ENCODE peak calls at places on chromosome 17, in nine cellular contexts. K, V, E, P, J, H, D, W and L are unnamed samples.

GRCh38 chr17:67212231-67212630 is 32.8 kb downstream of the HELZ start:
- DNase-seq in K (peak), V (no peak), E (no peak), P (no peak), J (no peak), H (no peak), D (no peak), W (no peak), L (no peak)

GRCh38 chr17:8430966-8431365 is 4.7 kb upstream of the NDEL1 start:
- DNase-seq in K (peak), V (peak), E (no peak), P (peak), J (no peak), H (no peak), D (peak), W (peak), L (peak)

GRCh38 chr17:12867726-12868125 is 78.4 kb downstream of the ARHGAP44 start:
- DNase-seq in K (no peak), V (no peak), E (no peak), P (no peak), J (no peak), H (no peak), D (no peak), W (no peak), L (no peak)

GRCh38 chr17:40014375-40014980 is 762 bp upstream of the CSF3 start:
- DNase-seq in K (peak), V (peak), E (peak), P (no peak), J (no peak), H (no peak), D (peak), W (no peak), L (no peak)

GRCh38 chr17:79272666-79273219 is 198.1 kb downstream of the ENGASE start:
- DNase-seq in K (peak), V (no peak), E (peak), P (no peak), J (peak), H (peak), D (no peak), W (no peak), L (no peak)

GRCh38 chr17:68832140-68832871 is 122.9 kb downstream of the ABCA8 start:
- DNase-seq in K (no peak), V (no peak), E (no peak), P (no peak), J (no peak), H (no peak), D (no peak), W (no peak), L (no peak)

GRCh38 chr17:55731586-55732250 is 9.1 kb upstream of the TMEM100 start:
- DNase-seq in K (peak), V (peak), E (peak), P (peak), J (no peak), H (no peak), D (peak), W (peak), L (peak)

GRCh38 chr17:81672504-81672903 is 6.0 kb downstream of the CCDC137 start:
- DNase-seq in K (no peak), V (no peak), E (no peak), P (no peak), J (no peak), H (no peak), D (no peak), W (no peak), L (no peak)

GRCh38 chr17:56887552-56888467 is 26.0 kb downstream of the TRIM25 start:
- DNase-seq in K (peak), V (no peak), E (no peak), P (no peak), J (peak), H (peak), D (no peak), W (no peak), L (no peak)

GRCh38 chr17:42413464-42414040 is 9.5 kb downstream of the CAVIN1 start:
- DNase-seq in K (no peak), V (no peak), E (no peak), P (no peak), J (no peak), H (no peak), D (no peak), W (no peak), L (peak)

GRCh38 chr17:18139949-18140348 is 31.4 kb downstream of the MYO15A start:
- DNase-seq in K (peak), V (no peak), E (peak), P (peak), J (no peak), H (no peak), D (no peak), W (no peak), L (peak)

GRCh38 chr17:27384261-27384701 is 72.0 kb upstream of the KSR1 start:
- DNase-seq in K (peak), V (no peak), E (peak), P (peak), J (no peak), H (peak), D (peak), W (peak), L (peak)

GRCh38 chr17:40499551-40500189 is 1.8 kb downstream of the TNS4 start:
- DNase-seq in K (peak), V (peak), E (peak), P (peak), J (no peak), H (peak), D (peak), W (peak), L (peak)

GRCh38 chr17:29931253-29931932 is 1.4 kb upstream of the SSH2 start:
- DNase-seq in K (peak), V (peak), E (peak), P (peak), J (peak), H (peak), D (peak), W (peak), L (peak)

GRCh38 chr17:13704333-13704732 is 102.6 kb upstream of the HS3ST3A1 start:
- DNase-seq in K (peak), V (no peak), E (peak), P (no peak), J (no peak), H (peak), D (no peak), W (no peak), L (peak)

GRCh38 chr17:18960803-18961511 is 9.0 kb downstream of the SLC5A10 start:
- DNase-seq in K (peak), V (peak), E (peak), P (peak), J (no peak), H (peak), D (peak), W (peak), L (peak)

GRCh38 chr17:68390888-68391545 is 66.3 kb downstream of the WIPI1 start:
- DNase-seq in K (peak), V (no peak), E (no peak), P (peak), J (no peak), H (no peak), D (peak), W (no peak), L (peak)

GRCh38 chr17:82933006-82933310 is 93.1 kb upstream of the ZNF750 start:
- DNase-seq in K (no peak), V (peak), E (no peak), P (peak), J (no peak), H (no peak), D (peak), W (no peak), L (no peak)

GRCh38 chr17:77829871-77830799 is 128.4 kb upstream of the TNRC6C start:
- DNase-seq in K (peak), V (no peak), E (peak), P (peak), J (no peak), H (peak), D (peak), W (peak), L (peak)

GRCh38 chr17:3799181-3799627 is 1.8 kb downstream of the ITGAE start:
- DNase-seq in K (no peak), V (no peak), E (no peak), P (no peak), J (no peak), H (no peak), D (no peak), W (no peak), L (no peak)

GRCh38 chr17:33291248-33292183 is 1.6 kb downstream of the ASIC2 start:
- DNase-seq in K (peak), V (no peak), E (peak), P (no peak), J (no peak), H (no peak), D (no peak), W (peak), L (no peak)

GRCh38 chr17:33294994-33295393 is 1.9 kb upstream of the ASIC2 start:
- DNase-seq in K (no peak), V (no peak), E (no peak), P (no peak), J (no peak), H (no peak), D (no peak), W (no peak), L (no peak)

GRCh38 chr17:33290156-33290697 is 2.9 kb downstream of the ASIC2 start:
- DNase-seq in K (no peak), V (no peak), E (no peak), P (no peak), J (no peak), H (no peak), D (no peak), W (no peak), L (no peak)

GRCh38 chr17:33292981-33293867 is at the start of gene ASIC2:
- DNase-seq in K (peak), V (no peak), E (no peak), P (no peak), J (no peak), H (peak), D (no peak), W (no peak), L (no peak)

DNA sequence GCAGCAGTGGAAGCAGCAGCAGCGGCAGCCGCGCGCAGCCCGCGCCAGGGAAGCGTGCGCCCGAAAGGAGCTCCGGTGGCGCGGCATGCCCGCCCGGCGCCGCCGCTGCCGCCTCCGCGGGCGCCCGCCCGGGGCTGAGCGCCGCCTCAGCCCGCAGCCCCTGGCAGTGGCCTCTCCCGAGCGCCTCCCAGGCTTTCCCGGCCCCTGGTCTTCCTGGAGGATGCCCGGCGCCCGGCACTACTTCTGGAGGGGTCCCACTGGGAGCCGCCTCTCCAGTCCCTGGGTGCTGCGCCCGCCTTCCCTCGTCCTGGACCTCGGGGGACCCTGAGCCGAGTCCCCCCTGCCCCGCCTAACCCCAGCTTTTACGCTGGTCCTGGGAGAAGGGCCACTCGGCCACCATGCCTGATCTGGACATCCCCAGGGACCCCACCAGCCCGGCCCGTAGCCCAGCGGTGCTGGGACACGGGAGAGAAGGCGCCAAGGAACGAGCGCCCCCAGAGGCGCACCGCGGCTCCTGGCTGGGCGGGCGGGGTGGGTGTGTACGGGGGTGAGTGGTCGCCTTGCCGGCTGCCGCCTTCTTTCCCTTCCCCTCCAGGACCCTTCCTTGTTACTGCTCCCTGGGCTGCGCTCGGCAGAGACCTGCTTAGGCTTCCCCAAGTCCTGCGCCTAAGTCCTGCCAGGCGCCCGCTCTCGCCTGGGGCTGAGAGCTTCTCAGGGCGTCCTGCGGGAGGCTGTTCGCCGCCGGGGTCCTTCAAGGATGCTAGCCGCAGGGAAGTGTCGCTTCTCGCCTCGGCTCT is 713 bp downstream of the ASIC2 start:
- DNase-seq in K (peak), V (no peak), E (peak), P (no peak), J (no peak), H (no peak), D (no peak), W (peak), L (peak)
- H3K4me3 ChIP-seq in K (peak), V (peak), E (no peak), P (no peak), J (no peak), H (peak), D (peak), W (no peak), L (no peak)

GRCh38 chr17:73650147-73650546 is 5.9 kb upstream of the SDK2 start:
- DNase-seq in K (peak), V (no peak), E (peak), P (no peak), J (no peak), H (peak), D (no peak), W (no peak), L (no peak)
- TF ChIP-seq CTCF in K (peak), V (no peak), E (peak), P (no peak), J (peak), H (peak), D (no peak), W (peak), L (no peak)

GRCh38 chr17:62965149-62965648 is 836 bp upstream of the TANC2 start:
- DNase-seq in K (peak), V (no peak), E (no peak), P (no peak), J (no peak), H (no peak), D (no peak), W (no peak), L (no peak)
- H3K4me3 ChIP-seq in K (no peak), V (no peak), E (peak), P (no peak), J (no peak), H (peak), D (peak), W (no peak), L (no peak)

DNA sequence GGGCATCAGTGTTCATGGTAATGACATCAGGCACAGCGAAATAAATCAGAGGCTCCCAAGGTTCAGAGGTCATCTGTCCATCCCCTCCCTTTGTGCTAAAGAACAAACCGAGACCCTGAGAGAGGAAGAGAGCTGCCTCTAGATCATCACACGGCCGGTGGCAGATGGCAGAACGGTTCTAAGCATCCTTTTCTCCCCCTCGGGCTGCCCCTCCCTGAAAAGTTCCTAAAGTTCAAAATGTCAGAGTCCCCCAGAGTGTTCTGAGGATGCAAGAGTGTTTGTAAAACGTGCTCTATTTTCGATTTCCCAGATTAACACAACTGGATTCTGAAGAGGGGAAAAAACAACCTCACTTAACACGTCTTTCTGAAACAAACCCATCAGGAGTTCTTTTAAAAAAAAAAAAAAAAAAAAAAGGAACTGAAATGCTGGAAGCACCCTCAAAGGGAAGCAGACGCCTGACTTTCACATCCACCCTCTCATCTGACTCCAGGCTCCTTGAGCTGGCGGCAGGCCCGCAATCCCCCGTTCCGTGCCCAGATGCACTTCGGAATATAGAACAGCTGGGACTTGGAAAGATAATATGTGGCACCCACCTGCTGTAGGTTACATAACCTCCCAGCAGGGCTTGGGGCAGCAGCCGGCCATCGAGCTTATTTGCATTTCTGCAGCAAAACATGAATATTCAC is 115.5 kb upstream of the SMURF2 start:
- DNase-seq in K (no peak), V (no peak), E (no peak), P (no peak), J (no peak), H (no peak), D (no peak), W (peak), L (peak)
- TF ChIP-seq CTCF in K (no peak), V (no peak), E (no peak), P (no peak), J (no peak), H (no peak), D (no peak), W (no peak), L (no peak)

DNA sequence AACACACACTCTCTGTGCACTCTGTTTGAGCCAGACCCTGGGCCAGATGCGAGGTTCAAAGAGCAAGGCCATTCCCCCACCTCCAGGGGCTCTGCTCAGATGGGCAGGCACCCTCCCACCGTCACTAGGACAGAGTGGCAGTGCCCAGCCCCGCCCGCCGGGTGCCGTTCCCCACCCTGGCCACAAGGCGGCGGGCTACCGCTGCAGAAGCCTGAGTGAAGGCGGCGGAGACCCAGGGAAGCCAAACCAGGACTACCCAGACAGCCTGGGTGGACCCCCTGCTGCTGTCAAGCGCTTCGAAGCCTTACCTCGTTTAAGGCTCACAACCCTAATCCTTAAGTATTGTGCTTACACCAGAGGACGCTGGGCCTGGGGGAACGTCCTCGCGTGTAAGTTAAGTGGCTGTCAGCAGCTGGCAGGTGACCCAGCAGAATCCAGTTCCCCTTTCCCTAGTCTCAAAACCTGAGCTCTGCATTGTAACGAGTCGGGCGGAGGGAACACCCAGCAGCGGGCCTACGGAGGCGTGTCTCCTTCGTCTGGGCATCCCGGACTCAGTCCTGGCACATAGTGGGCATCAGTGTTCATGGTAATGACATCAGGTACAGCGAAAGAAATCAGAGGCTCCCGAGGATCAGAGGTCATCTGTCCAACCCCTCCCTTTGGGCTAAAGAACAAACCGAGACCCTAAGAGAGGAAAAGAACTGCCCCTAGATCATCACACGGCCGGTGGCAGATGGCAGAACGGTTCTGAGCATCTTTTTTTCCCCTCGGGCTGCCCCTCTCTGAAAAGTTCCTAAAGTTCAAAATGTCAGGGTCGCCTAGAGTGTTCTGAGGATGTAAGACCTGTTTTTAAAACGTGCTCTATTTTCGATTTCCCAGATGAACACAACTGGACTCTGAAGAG is 4.4 kb downstream of the ARHGAP27 start:
- DNase-seq in K (peak), V (peak), E (peak), P (peak), J (peak), H (peak), D (peak), W (peak), L (peak)
- H3K4me3 ChIP-seq in K (no peak), V (no peak), E (no peak), P (no peak), J (peak), H (peak), D (no peak), W (no peak), L (no peak)

DNA sequence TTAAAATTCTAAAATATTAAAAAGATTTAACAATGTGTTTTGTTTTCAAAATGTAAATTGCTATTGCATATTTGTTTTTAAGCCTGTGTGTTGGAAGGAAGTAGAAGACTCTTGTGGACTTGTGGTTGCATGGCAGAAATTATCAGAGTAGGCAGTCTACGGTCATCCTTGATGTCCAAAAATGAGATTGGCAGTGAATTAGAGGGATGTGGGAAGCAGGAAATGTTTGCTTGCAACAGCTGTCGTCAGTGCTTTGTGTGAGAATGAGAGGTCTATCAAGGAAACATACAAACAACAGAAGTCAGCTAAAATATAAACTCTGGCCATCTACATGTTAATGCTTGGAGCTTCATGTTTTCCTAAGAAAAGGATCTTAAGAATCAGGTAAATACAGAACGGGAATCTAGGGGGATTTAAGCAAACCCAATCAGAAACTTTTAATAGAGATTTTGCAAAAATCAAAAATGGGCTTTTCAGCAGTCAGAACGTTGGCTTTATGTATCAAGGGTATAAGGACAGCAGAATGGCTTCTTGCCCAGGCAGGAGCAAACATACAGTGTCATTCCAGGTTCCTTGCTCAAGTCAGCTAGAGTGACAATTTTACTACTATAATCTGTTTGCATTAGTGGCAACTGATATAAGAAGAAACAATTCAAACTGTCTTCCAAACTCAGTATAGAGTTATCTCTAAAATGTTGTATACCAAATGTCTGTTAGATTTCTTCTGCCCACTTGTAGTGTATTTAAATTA is 196.7 kb downstream of the CYB561 start:
- DNase-seq in K (peak), V (no peak), E (peak), P (no peak), J (no peak), H (no peak), D (no peak), W (no peak), L (peak)
- TF ChIP-seq CTCF in K (no peak), V (no peak), E (no peak), P (no peak), J (no peak), H (no peak), D (no peak), W (no peak), L (no peak)

DNA sequence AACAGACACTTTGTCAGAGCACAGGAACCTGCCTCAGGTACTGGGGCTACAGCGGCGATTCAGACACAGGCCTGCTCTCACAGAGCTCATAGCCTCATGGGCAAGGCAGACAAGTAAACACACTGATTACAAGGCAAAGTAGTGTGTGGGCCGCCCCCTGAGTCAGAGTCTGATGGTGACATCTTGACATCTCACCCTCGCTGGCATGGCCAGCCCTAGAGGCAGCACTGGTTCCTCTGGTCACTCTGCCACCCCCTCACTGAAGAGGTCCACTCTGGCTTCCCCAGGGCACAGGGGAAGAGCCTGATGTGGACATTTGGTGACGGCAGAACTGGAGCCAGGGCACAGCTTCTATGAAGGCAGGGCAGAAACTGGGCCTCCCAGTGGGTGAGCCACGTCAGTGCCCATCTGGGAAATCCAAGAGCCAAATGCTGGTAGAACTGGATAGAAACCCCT is 32.9 kb upstream of the TOB1 start:
- DNase-seq in K (no peak), V (no peak), E (no peak), P (no peak), J (no peak), H (no peak), D (no peak), W (no peak), L (no peak)
- H3K4me3 ChIP-seq in K (no peak), V (no peak), E (no peak), P (no peak), J (no peak), H (no peak), D (no peak), W (no peak), L (no peak)